ENCODE peak calls at places on chromosome 21, in five cellular contexts. P is GM20000, Q is Calu3, C is ovary, Z is heart right ventricle. U is an unnamed sample.

GRCh38 chr21:30223596-30223995 is 7.7 kb upstream of the CLDN8 start:
- DNase-seq in Z (no peak), Q (no peak), P (no peak), C (no peak), U (no peak)

GRCh38 chr21:43917515-43918384 is 52.7 kb downstream of the AGPAT3 start:
- DNase-seq in P (peak), C (peak), Q (peak), Z (no peak), U (no peak)

GRCh38 chr21:38503588-38503987 is 5.3 kb upstream of the ERG start:
- DNase-seq in C (no peak), Q (no peak), P (no peak), Z (no peak), U (peak)

GRCh38 chr21:26965091-26965566 is 1.8 kb downstream of the ADAMTS5 start:
- DNase-seq in P (no peak), C (no peak), Z (no peak), Q (no peak), U (no peak)

GRCh38 chr21:43317254-43317748 is 109.6 kb downstream of the SIK1 start:
- DNase-seq in P (no peak), C (no peak), Z (no peak), Q (no peak), U (no peak)

GRCh38 chr21:21682172-21682571 is 684.0 kb downstream of the NCAM2 start:
- DNase-seq in C (no peak), Q (no peak), Z (no peak), P (no peak), U (no peak)

GRCh38 chr21:38664315-38664714 is 141.4 kb upstream of the ETS2 start:
- DNase-seq in Z (no peak), Q (no peak), P (no peak), C (no peak), U (no peak)

GRCh38 chr21:37531402-37532042 is 164.9 kb downstream of the DYRK1A start:
- DNase-seq in P (no peak), Q (peak), C (no peak), Z (peak), U (no peak)

GRCh38 chr21:31289702-31290101 is 54.4 kb downstream of the TIAM1 start:
- DNase-seq in C (no peak), P (no peak), Q (no peak), Z (no peak), U (no peak)

GRCh38 chr21:16794944-16795343 is 717.9 kb upstream of the CXADR start:
- DNase-seq in P (no peak), Z (no peak), Q (peak), C (no peak), U (no peak)

GRCh38 chr21:42061195-42061865 is 9.8 kb upstream of the UMODL1 start:
- DNase-seq in Q (no peak), C (no peak), Z (peak), P (peak), U (no peak)

GRCh38 chr21:16420086-16420724 is 690.4 kb downstream of the USP25 start:
- DNase-seq in Q (peak), C (peak), Z (no peak), P (no peak), U (peak)

GRCh38 chr21:22438428-22439086 is 1440.3 kb downstream of the NCAM2 start:
- DNase-seq in C (no peak), Q (no peak), P (no peak), Z (no peak), U (no peak)

GRCh38 chr21:41459884-41460534 is 34.0 kb downstream of the MX1 start:
- DNase-seq in C (no peak), P (no peak), Q (no peak), Z (no peak), U (no peak)

GRCh38 chr21:37452222-37452621 is 85.6 kb downstream of the DYRK1A start:
- DNase-seq in C (no peak), Q (no peak), P (no peak), Z (peak), U (peak)

GRCh38 chr21:35400233-35400939 is 351.3 kb upstream of the RUNX1 start:
- DNase-seq in Q (peak), P (peak), C (no peak), Z (no peak), U (no peak)

GRCh38 chr21:35737899-35738341 is 322.4 kb downstream of the SETD4 start:
- DNase-seq in Z (peak), P (no peak), Q (no peak), C (no peak), U (peak)

GRCh38 chr21:25862596-25862995 is 127.8 kb downstream of the GABPA start:
- DNase-seq in C (no peak), Z (no peak), P (peak), Q (peak), U (no peak)

GRCh38 chr21:16002872-16003466 is 273.2 kb downstream of the USP25 start:
- DNase-seq in Z (no peak), Q (no peak), C (no peak), P (no peak), U (no peak)

GRCh38 chr21:45887121-45887611 is 94.4 kb upstream of the COL6A1 start:
- DNase-seq in P (no peak), Q (no peak), Z (peak), C (peak), U (no peak)

GRCh38 chr21:45530423-45531113 is 11.7 kb downstream of the SLC19A1 start:
- DNase-seq in Z (peak), Q (no peak), P (no peak), C (peak), U (no peak)

GRCh38 chr21:45522986-45523385 is 19.3 kb downstream of the SLC19A1 start:
- DNase-seq in Q (no peak), C (no peak), P (no peak), Z (no peak), U (no peak)

GRCh38 chr21:45811136-45811535 is 167.6 kb downstream of the PCBP3 start:
- DNase-seq in C (no peak), P (no peak), Z (no peak), Q (no peak), U (peak)

GRCh38 chr21:45908536-45909237 is 72.9 kb upstream of the COL6A1 start:
- DNase-seq in Q (no peak), P (no peak), C (no peak), Z (no peak), U (no peak)

GRCh38 chr21:44347911-44348451 is 5.4 kb upstream of the TRPM2 start:
- DNase-seq in P (no peak), Z (no peak), Q (no peak), C (no peak), U (no peak)

GRCh38 chr21:42409366-42409765 is 5.7 kb downstream of the UBASH3A start:
- DNase-seq in Z (no peak), P (no peak), C (no peak), Q (no peak), U (no peak)

GRCh38 chr21:36968414-36968813 is 1.9 kb upstream of the HLCS start:
- DNase-seq in P (no peak), Z (no peak), C (no peak), Q (no peak), U (no peak)

GRCh38 chr21:46543306-46543705 is 61.6 kb downstream of the S100B start:
- DNase-seq in Q (no peak), C (no peak), P (no peak), Z (no peak), U (no peak)

GRCh38 chr21:30329203-30329868 is 8.2 kb downstream of the KRTAP27-1 start:
- DNase-seq in Z (no peak), C (no peak), P (no peak), Q (no peak), U (no peak)

GRCh38 chr21:41425954-41426655 is at the start of gene MX1:
- DNase-seq in P (peak), Q (peak), C (peak), Z (peak), U (peak)

GRCh38 chr21:24727803-24728425 is 879.4 kb downstream of the MRPL39 start:
- DNase-seq in P (no peak), C (no peak), Z (no peak), Q (no peak), U (no peak)

GRCh38 chr21:42021751-42022430 is 11.7 kb upstream of the ZBTB21 start:
- DNase-seq in C (no peak), Q (no peak), Z (no peak), P (no peak), U (no peak)

GRCh38 chr21:45123440-45123839 is 49.1 kb downstream of the ADARB1 start:
- DNase-seq in Z (no peak), C (no peak), Q (no peak), P (no peak), U (no peak)